ENCODE peak calls at places on chromosomes 5 and 9, in seven cellular contexts. F, D, E, S, U, X and V are unnamed samples.

GRCh38 chr5:116517557-116517956 is 57.1 kb downstream of the SEMA6A start:
- DNase-seq in U (no peak), E (no peak), D (no peak), X (no peak), F (no peak), S (no peak), V (no peak)

GRCh38 chr9:14193338-14193980 is 120.5 kb downstream of the NFIB start:
- DNase-seq in E (no peak), F (no peak), D (no peak), X (no peak), U (no peak), S (no peak), V (no peak)

GRCh38 chr5:129820-130219 is 37.9 kb downstream of the PLEKHG4B start:
- DNase-seq in U (no peak), D (no peak), F (no peak), E (peak), S (no peak), X (no peak), V (no peak)

GRCh38 chr5:34684281-34684979 is 28.3 kb downstream of the RAI14 start:
- DNase-seq in F (no peak), X (peak), U (no peak), S (no peak), E (peak), D (no peak), V (no peak)

GRCh38 chr5:168288349-168289245 is 2.8 kb upstream of the WWC1 start:
- DNase-seq in E (peak), U (no peak), D (no peak), X (peak), F (no peak), S (peak), V (peak)

GRCh38 chr5:161094411-161094810 is 242.4 kb upstream of the ATP10B start:
- DNase-seq in U (no peak), S (no peak), X (no peak), E (no peak), F (no peak), D (no peak), V (no peak)

GRCh38 chr5:53362521-53362941 is 117.9 kb upstream of the FST start:
- DNase-seq in X (no peak), E (no peak), U (no peak), S (no peak), F (no peak), D (no peak), V (no peak)

GRCh38 chr5:32865475-32865874 is 154.4 kb downstream of the NPR3 start:
- DNase-seq in F (no peak), U (no peak), S (no peak), D (no peak), E (no peak), X (no peak), V (no peak)

GRCh38 chr5:142298789-142299188 is 26.0 kb downstream of the SPRY4 start:
- DNase-seq in X (no peak), E (no peak), U (no peak), F (no peak), S (no peak), D (no peak), V (no peak)

GRCh38 chr5:155833282-155833681 is 493.7 kb upstream of the SGCD start:
- DNase-seq in E (peak), D (no peak), F (no peak), U (no peak), X (no peak), S (no peak), V (no peak)

GRCh38 chr5:72503888-72504491 is 3.2 kb downstream of the ZNF366 start:
- DNase-seq in E (no peak), D (no peak), S (no peak), U (no peak), X (peak), F (no peak), V (peak)

GRCh38 chr5:57476743-57477142 is 5.9 kb downstream of the ACTBL2 start:
- DNase-seq in E (no peak), U (no peak), S (no peak), D (no peak), X (no peak), F (no peak), V (no peak)

GRCh38 chr5:171596391-171596878 is 177.0 kb downstream of the FGF18 start:
- DNase-seq in U (no peak), D (no peak), X (no peak), S (peak), E (peak), F (no peak), V (no peak)

GRCh38 chr5:72298711-72299110 is 21.3 kb downstream of the MRPS27 start:
- DNase-seq in F (no peak), U (no peak), E (no peak), X (no peak), D (no peak), S (no peak), V (no peak)

GRCh38 chr5:147160923-147161663 is 73.7 kb upstream of the STK32A start:
- DNase-seq in E (no peak), F (no peak), X (no peak), D (no peak), U (no peak), S (no peak), V (peak)

GRCh38 chr9:18478517-18479361 is 4.8 kb downstream of the ADAMTSL1 start:
- DNase-seq in E (no peak), D (no peak), S (no peak), F (no peak), X (no peak), U (no peak), V (peak)

GRCh38 chr5:132464155-132464939 is 26.2 kb downstream of the IRF1 start:
- DNase-seq in F (no peak), D (no peak), X (no peak), E (peak), S (no peak), U (no peak), V (no peak)

GRCh38 chr5:171309526-171310333 is 682 bp downstream of the TLX3 start:
- DNase-seq in F (no peak), E (no peak), S (no peak), X (no peak), D (no peak), U (peak), V (no peak)

GRCh38 chr9:122325124-122325523 is 45.7 kb upstream of the PTGS1 start:
- DNase-seq in F (no peak), X (no peak), E (no peak), S (no peak), U (no peak), D (no peak), V (no peak)

GRCh38 chr5:33379757-33380156 is 61.0 kb upstream of the TARS1 start:
- DNase-seq in D (no peak), F (no peak), S (no peak), U (no peak), X (no peak), E (peak), V (no peak)

GRCh38 chr5:87340716-87341115 is 72.0 kb downstream of the CCNH start:
- DNase-seq in S (no peak), U (no peak), F (peak), E (no peak), X (no peak), D (peak), V (no peak)

GRCh38 chr5:61332891-61333350 is 863 bp downstream of the ZSWIM6 start:
- DNase-seq in U (no peak), D (peak), X (peak), E (peak), F (peak), S (peak), V (no peak)

GRCh38 chr9:106773750-106774149 is 89.2 kb upstream of the ZNF462 start:
- DNase-seq in U (no peak), S (no peak), E (no peak), X (no peak), D (no peak), F (no peak), V (no peak)

GRCh38 chr5:43555895-43556606 is 826 bp downstream of the PAIP1 start:
- DNase-seq in D (peak), X (peak), E (peak), S (peak), U (peak), F (peak), V (peak)

GRCh38 chr5:35198096-35198495 is 32.2 kb downstream of the PRLR start:
- DNase-seq in D (no peak), F (no peak), E (no peak), U (no peak), X (peak), S (peak), V (no peak)

GRCh38 chr9:88781500-88782391 is 209.5 kb upstream of the S1PR3 start:
- DNase-seq in S (no peak), D (no peak), E (peak), U (no peak), F (no peak), X (no peak), V (no peak)

GRCh38 chr9:100058699-100059579 is 39.9 kb downstream of the ERP44 start:
- DNase-seq in X (no peak), S (no peak), U (no peak), F (no peak), D (no peak), E (no peak), V (no peak)